ENCODE peak calls at places on chromosomes 7 and 10, in seven cellular contexts. M, F, L, W, H, U and Q are unnamed samples.

GRCh38 chr10:100827819-100828743 is 82.7 kb downstream of the PAX2 start:
- DNase-seq in M (no peak), F (peak; percentile 92), L (no peak), W (peak; percentile 77), H (peak; percentile 35), U (no peak), Q (no peak)

GRCh38 chr7:55026867-55027490 is 8.2 kb downstream of the EGFR start:
- DNase-seq in M (no peak), F (no peak), L (no peak), W (no peak), H (no peak), U (no peak), Q (no peak)

GRCh38 chr7:88835147-88835728 is 39.7 kb upstream of the TEX47 start:
- DNase-seq in M (no peak), F (peak; percentile 49), L (no peak), W (peak; percentile 74), H (no peak), U (peak; percentile 20), Q (peak; percentile 33)

GRCh38 chr10:6542999-6543430 is 37.1 kb downstream of the PRKCQ start:
- DNase-seq in M (no peak), F (no peak), L (no peak), W (peak; percentile 7), H (no peak), U (no peak), Q (no peak)

GRCh38 chr7:92698237-92698841 is 108.1 kb upstream of the FAM133B start:
- DNase-seq in M (peak; percentile 60), F (peak; percentile 13), L (no peak), W (no peak), H (peak; percentile 27), U (peak; percentile 23), Q (no peak)

GRCh38 chr7:40922316-40922670 is 780.6 kb downstream of the INHBA start:
- DNase-seq in M (no peak), F (no peak), L (no peak), W (no peak), H (no peak), U (no peak), Q (no peak)

GRCh38 chr10:103835121-103836045 is 20.0 kb downstream of the SH3PXD2A start:
- DNase-seq in M (peak; percentile 82), F (no peak), L (peak; percentile 82), W (no peak), H (peak; percentile 76), U (peak; percentile 63), Q (no peak)

GRCh38 chr7:885893-886625 is 9.7 kb downstream of the GET4 start:
- DNase-seq in M (no peak), F (no peak), L (peak; percentile 48), W (no peak), H (peak; percentile 11), U (no peak), Q (no peak)

GRCh38 chr7:86025807-86026206 is 617.9 kb upstream of the GRM3 start:
- DNase-seq in M (no peak), F (no peak), L (no peak), W (peak; percentile 28), H (no peak), U (no peak), Q (peak; percentile 2)

GRCh38 chr7:155681663-155682062 is 37.2 kb downstream of the RBM33 start:
- DNase-seq in M (no peak), F (no peak), L (no peak), W (no peak), H (no peak), U (no peak), Q (no peak)

GRCh38 chr7:105354383-105354782 is 34.3 kb downstream of the SRPK2 start:
- DNase-seq in M (no peak), F (no peak), L (no peak), W (no peak), H (no peak), U (no peak), Q (no peak)

GRCh38 chr10:1089017-1089689 is 33.0 kb downstream of the WDR37 start:
- DNase-seq in M (no peak), F (no peak), L (no peak), W (no peak), H (no peak), U (no peak), Q (no peak)
- H3K27ac ChIP-seq in M (no peak overlapping the region), F (no peak overlapping the region), L (no peak overlapping the region), W (no peak overlapping the region), H (no peak overlapping the region), U (no peak overlapping the region), Q (no peak overlapping the region)

DNA sequence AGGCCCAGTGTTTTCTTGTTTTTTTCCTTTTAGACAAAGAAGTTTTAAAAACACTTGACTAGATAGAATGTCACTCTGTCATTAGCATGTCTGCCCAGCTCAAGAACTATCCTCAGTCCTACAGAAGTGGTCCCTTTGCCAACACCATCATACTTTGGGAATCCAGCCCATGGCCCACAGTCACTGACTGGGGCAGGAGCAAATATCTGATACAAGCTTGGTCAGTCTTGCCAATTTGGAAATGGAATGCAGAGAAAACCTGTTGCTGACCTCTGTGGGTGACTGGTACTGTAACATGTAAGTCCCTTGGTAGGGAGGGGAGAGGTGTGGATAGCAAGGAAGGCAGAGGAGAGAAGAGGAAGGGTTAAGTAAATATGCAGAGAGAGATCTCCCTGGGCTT is 47.8 kb downstream of the IPMK start:
- DNase-seq in M (no peak), F (no peak), L (no peak), W (no peak), H (no peak), U (no peak), Q (no peak)
- H3K36me3 ChIP-seq in M (no peaks in the 10 kb centered on the region), F (no peaks in the 10 kb centered on the region), L (peaks cover 7% of the 10 kb centered on the region), W (no peaks in the 10 kb centered on the region), H (peaks cover 5% of the 10 kb centered on the region), U (no peaks in the 10 kb centered on the region), Q (no peaks in the 10 kb centered on the region)

GRCh38 chr10:29546773-29547313 is 87.9 kb downstream of the SVIL start:
- DNase-seq in M (no peak), F (no peak), L (no peak), W (no peak), H (no peak), U (no peak), Q (no peak)
- H3K4me1 ChIP-seq in M (peaks cover 35% of the 10 kb centered on the region), F (peaks cover 16% of the 10 kb centered on the region), L (no peaks in the 10 kb centered on the region), W (no peaks in the 10 kb centered on the region), H (peaks cover 44% of the 10 kb centered on the region), U (no peaks in the 10 kb centered on the region), Q (peaks cover under 1% of the 10 kb centered on the region)

GRCh38 chr10:86708783-86709778 is 40.8 kb downstream of the LDB3 start:
- DNase-seq in M (no peak), F (no peak), L (no peak), W (no peak), H (no peak), U (no peak), Q (no peak)
- H3K27ac ChIP-seq in M (peak overlapping the region; percentile 49), F (no peak overlapping the region), L (no peak overlapping the region), W (no peak overlapping the region), H (peak overlapping the region; percentile 33), U (no peak overlapping the region), Q (no peak overlapping the region)

GRCh38 chr7:34013421-34013820 is 108.1 kb downstream of the BMPER start:
- DNase-seq in M (no peak), F (no peak), L (no peak), W (no peak), H (no peak), U (no peak), Q (no peak)

GRCh38 chr7:34011711-34012110 is 106.4 kb downstream of the BMPER start:
- DNase-seq in M (no peak), F (no peak), L (no peak), W (peak; percentile 7), H (no peak), U (no peak), Q (no peak)

GRCh38 chr7:34019431-34019830 is 114.1 kb downstream of the BMPER start:
- DNase-seq in M (no peak), F (no peak), L (no peak), W (no peak), H (no peak), U (no peak), Q (no peak)

GRCh38 chr7:34015656-34016055 is 110.3 kb downstream of the BMPER start:
- DNase-seq in M (no peak), F (no peak), L (no peak), W (no peak), H (no peak), U (no peak), Q (no peak)

DNA sequence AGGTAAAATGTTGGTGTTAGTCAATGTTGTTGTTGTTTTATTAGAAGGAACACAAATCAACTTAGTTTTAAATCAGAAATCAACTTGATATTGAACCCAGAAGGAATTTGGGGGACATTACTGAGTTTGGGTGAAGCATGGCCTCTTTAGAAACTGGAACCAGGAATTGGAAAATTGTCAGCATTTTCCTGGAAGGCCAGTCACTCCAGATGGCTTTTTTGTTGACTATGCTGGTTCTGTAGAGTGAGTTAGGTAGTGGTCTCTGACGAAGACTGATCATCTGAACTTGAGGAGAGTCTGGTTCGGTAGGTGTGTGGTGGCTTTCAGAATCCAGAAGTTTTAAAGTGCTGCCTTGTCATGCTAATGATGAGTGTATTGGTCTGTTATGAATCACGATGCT is 111.5 kb downstream of the BMPER start:
- DNase-seq in M (no peak), F (no peak), L (no peak), W (no peak), H (no peak), U (no peak), Q (no peak)
- H3K36me3 ChIP-seq in M (no peaks in the 10 kb centered on the region), F (no peaks in the 10 kb centered on the region), L (no peaks in the 10 kb centered on the region), W (no peaks in the 10 kb centered on the region), H (no peaks in the 10 kb centered on the region), U (no peaks in the 10 kb centered on the region), Q (no peaks in the 10 kb centered on the region)

DNA sequence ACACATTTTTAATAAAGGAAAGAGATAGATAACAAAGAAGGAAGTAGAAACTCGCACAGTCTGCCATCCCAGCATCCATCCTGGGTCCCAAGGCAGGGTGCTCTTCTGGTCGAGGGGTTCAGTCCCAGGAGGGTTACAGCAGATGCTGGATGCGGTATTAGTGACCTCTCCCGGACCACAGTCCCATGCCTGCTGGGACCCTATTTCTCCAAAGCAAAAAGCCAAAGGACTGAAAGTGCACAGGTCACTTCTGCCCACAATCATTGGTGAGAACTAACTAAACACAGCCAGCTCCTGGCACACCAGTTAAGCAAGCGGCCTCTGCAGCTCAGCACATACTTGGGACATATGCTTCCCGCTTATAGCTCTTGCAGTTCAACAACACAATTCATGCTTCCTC is 96.1 kb upstream of the HABP2 start:
- DNase-seq in M (no peak), F (no peak), L (no peak), W (no peak), H (no peak), U (no peak), Q (no peak)
- H3K4me1 ChIP-seq in M (no peaks in the 10 kb centered on the region), F (peaks cover 18% of the 10 kb centered on the region), L (peaks cover 6% of the 10 kb centered on the region), W (no peaks in the 10 kb centered on the region), H (peaks cover 7% of the 10 kb centered on the region), U (no peaks in the 10 kb centered on the region), Q (no peaks in the 10 kb centered on the region)

DNA sequence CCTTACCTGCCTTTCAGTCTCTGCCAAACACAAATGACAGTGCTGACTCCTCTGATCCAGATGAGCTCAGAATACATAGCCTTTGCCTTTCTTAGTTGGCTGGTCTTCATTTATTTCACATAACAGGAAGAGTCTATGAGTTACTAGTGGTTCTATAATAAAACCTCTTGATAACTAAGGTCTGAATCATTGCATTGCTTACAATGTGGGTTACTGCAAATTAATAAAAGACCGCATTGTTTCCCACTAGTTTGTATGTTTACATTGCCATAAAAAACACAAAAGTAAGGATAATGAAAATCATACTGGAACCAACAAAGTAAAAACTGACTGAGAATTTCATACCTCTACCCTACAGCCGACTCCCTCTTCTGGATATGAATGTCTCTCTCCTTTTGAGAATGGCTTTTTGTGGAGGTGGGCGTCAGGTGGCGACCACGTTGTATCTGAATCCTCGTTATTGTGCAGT is 62.0 kb upstream of the AKR1E2 start:
- DNase-seq in M (no peak), F (no peak), L (no peak), W (no peak), H (no peak), U (no peak), Q (no peak)
- H3K27ac ChIP-seq in M (no peak overlapping the region), F (no peak overlapping the region), L (no peak overlapping the region), W (no peak overlapping the region), H (no peak overlapping the region), U (no peak overlapping the region), Q (no peak overlapping the region)